ENCODE peak calls at places on chromosomes 1 and 21, in ten cellular contexts. L is suprapubic skin, H is colonic mucosa, Y is tibial nerve, J is body of pancreas, M is adipocyte, D is neuronal stem cell, X is heart right ventricle, N is trophoblast cell, R is GM23248. A is an unnamed sample.

GRCh38 chr1:98104285-98104684 is 183.5 kb upstream of the DPYD start:
- DNase-seq in L (no peak), H (no peak), Y (no peak), J (no peak), M (peak; percentile 69), D (no peak), X (no peak), N (no peak), R (peak; percentile 91), A (peak; percentile 48)

GRCh38 chr1:190126728-190127127 is 350.9 kb downstream of the BRINP3 start:
- DNase-seq in L (no peak), H (no peak), Y (no peak), J (no peak), M (no peak), D (no peak), X (no peak), N (no peak), R (no peak), A (no peak)

GRCh38 chr1:13779930-13780329 is 79.9 kb downstream of the PRDM2 start:
- DNase-seq in L (no peak), H (no peak), Y (no peak), J (no peak), M (no peak), D (no peak), X (no peak), N (no peak), R (peak; percentile 53), A (no peak)

GRCh38 chr1:31689394-31689793 is 14.4 kb downstream of the COL16A1 start:
- DNase-seq in L (no peak), H (no peak), Y (no peak), J (no peak), M (no peak), D (no peak), X (no peak), N (no peak), R (no peak), A (no peak)

GRCh38 chr1:2534775-2535387 is 4.8 kb upstream of the HES5 start:
- DNase-seq in L (no peak), H (peak; percentile 71), Y (no peak), J (no peak), M (peak; percentile 36), D (no peak), X (no peak), N (peak; percentile 83), R (peak; percentile 65), A (no peak)

GRCh38 chr1:18528616-18529015 is 47.9 kb downstream of the KLHDC7A start:
- DNase-seq in L (peak; percentile 9), H (no peak), Y (no peak), J (no peak), M (no peak), D (no peak), X (no peak), N (no peak), R (no peak), A (no peak)

GRCh38 chr1:6260433-6260934 is 414 bp downstream of the GPR153 start:
- DNase-seq in L (no peak), H (no peak), Y (no peak), J (no peak), M (peak; percentile 46), D (no peak), X (no peak), N (no peak), R (peak; percentile 51), A (peak; percentile 59)

GRCh38 chr1:205670611-205671430 is 9.5 kb downstream of the SLC45A3 start:
- DNase-seq in L (no peak), H (no peak), Y (no peak), J (no peak), M (no peak), D (peak; percentile 83), X (no peak), N (no peak), R (no peak), A (no peak)

GRCh38 chr21:28605138-28605537 is 387.5 kb downstream of the LTN1 start:
- DNase-seq in L (no peak), H (no peak), Y (no peak), J (no peak), M (no peak), D (no peak), X (no peak), N (no peak), R (no peak), A (no peak)

GRCh38 chr1:30928789-30929134 is 20.2 kb upstream of the SDC3 start:
- DNase-seq in L (no peak), H (no peak), Y (no peak), J (no peak), M (no peak), D (no peak), X (no peak), N (no peak), R (no peak), A (no peak)

GRCh38 chr1:44072204-44072603 is 40.9 kb upstream of the SLC6A9 start:
- DNase-seq in L (no peak), H (no peak), Y (no peak), J (peak; percentile 24), M (peak; percentile 60), D (no peak), X (no peak), N (peak; percentile 5), R (peak; percentile 96), A (peak; percentile 80)

GRCh38 chr1:38926091-38926490 is 15.5 kb downstream of the RHBDL2 start:
- DNase-seq in L (no peak), H (no peak), Y (no peak), J (no peak), M (no peak), D (no peak), X (no peak), N (no peak), R (no peak), A (no peak)

GRCh38 chr1:152855661-152856060 is 4.1 kb upstream of the LCE7A start:
- DNase-seq in L (no peak), H (no peak), Y (no peak), J (no peak), M (no peak), D (no peak), X (no peak), N (no peak), R (peak; percentile 37), A (no peak)

GRCh38 chr1:47644216-47644581 is 206.4 kb downstream of the FOXD2 start:
- DNase-seq in L (no peak), H (no peak), Y (no peak), J (no peak), M (peak; percentile 19), D (no peak), X (no peak), N (no peak), R (peak; percentile 30), A (no peak)

GRCh38 chr1:183417691-183418491 is at the start of gene NMNAT2:
- DNase-seq in L (no peak), H (no peak), Y (no peak), J (peak; percentile 18), M (peak; percentile 50), D (no peak), X (no peak), N (peak; percentile 47), R (peak; percentile 50), A (peak; percentile 46)

GRCh38 chr21:14554948-14555347 is 8.8 kb upstream of the SAMSN1 start:
- DNase-seq in L (no peak), H (no peak), Y (no peak), J (no peak), M (no peak), D (no peak), X (no peak), N (no peak), R (peak; percentile 6), A (no peak)

GRCh38 chr1:238501290-238501689 is 610.6 kb upstream of the ZP4 start:
- DNase-seq in L (no peak), H (no peak), Y (no peak), J (no peak), M (no peak), D (no peak), X (no peak), N (no peak), R (no peak), A (no peak)

GRCh38 chr1:2125375-2126211 is 69.0 kb downstream of the FAAP20 start:
- DNase-seq in L (peak; percentile 48), H (no peak), Y (no peak), J (no peak), M (no peak), D (no peak), X (no peak), N (no peak), R (no peak), A (no peak)

GRCh38 chr1:198352975-198353695 is 187.3 kb downstream of the ATP6V1G3 start:
- DNase-seq in L (no peak), H (no peak), Y (no peak), J (no peak), M (no peak), D (no peak), X (no peak), N (no peak), R (no peak), A (no peak)

GRCh38 chr1:93585059-93585966 is 96.3 kb downstream of the BCAR3 start:
- DNase-seq in L (peak; percentile 84), H (peak; percentile 98), Y (no peak), J (peak; percentile 99), M (no peak), D (no peak), X (peak; percentile 84), N (peak; percentile 91), R (peak; percentile 70), A (no peak)
- H3K4me3 ChIP-seq in L (no peak overlapping the region), H (peak overlapping the region; percentile 34), Y (no peak overlapping the region), J (no peak overlapping the region), M (peak overlapping the region; percentile 51), D (no peak overlapping the region), X (peak overlapping the region; percentile 6), N (no peak overlapping the region), R (no peak overlapping the region), A (no peak overlapping the region)

GRCh38 chr21:44959376-44960091 is 19.7 kb downstream of the SLX9 start:
- DNase-seq in L (no peak), H (no peak), Y (no peak), J (no peak), M (no peak), D (no peak), X (no peak), N (no peak), R (no peak), A (no peak)
- H3K36me3 ChIP-seq in L (peaks cover 40% of the 10 kb centered on the region), H (no peaks in the 10 kb centered on the region), Y (peaks cover 16% of the 10 kb centered on the region), J (no peaks in the 10 kb centered on the region), M (peaks cover 18% of the 10 kb centered on the region), D (peaks cover 64% of the 10 kb centered on the region), X (peaks cover 6% of the 10 kb centered on the region), N (peaks cover 15% of the 10 kb centered on the region), R (peaks cover 3% of the 10 kb centered on the region), A (peaks cover 87% of the 10 kb centered on the region)

GRCh38 chr1:3956527-3957170 is 56.6 kb upstream of the C1orf174 start:
- DNase-seq in L (no peak), H (no peak), Y (no peak), J (no peak), M (no peak), D (no peak), X (no peak), N (no peak), R (no peak), A (no peak)
- H3K9me3 ChIP-seq in L (no peaks in the 10 kb centered on the region), H (no peaks in the 10 kb centered on the region), Y (no peaks in the 10 kb centered on the region), J (no peaks in the 10 kb centered on the region), M (no peaks in the 10 kb centered on the region), D (no peaks in the 10 kb centered on the region), X (no peaks in the 10 kb centered on the region), N (peaks cover 2% of the 10 kb centered on the region), R (no peaks in the 10 kb centered on the region), A (no peaks in the 10 kb centered on the region)

DNA sequence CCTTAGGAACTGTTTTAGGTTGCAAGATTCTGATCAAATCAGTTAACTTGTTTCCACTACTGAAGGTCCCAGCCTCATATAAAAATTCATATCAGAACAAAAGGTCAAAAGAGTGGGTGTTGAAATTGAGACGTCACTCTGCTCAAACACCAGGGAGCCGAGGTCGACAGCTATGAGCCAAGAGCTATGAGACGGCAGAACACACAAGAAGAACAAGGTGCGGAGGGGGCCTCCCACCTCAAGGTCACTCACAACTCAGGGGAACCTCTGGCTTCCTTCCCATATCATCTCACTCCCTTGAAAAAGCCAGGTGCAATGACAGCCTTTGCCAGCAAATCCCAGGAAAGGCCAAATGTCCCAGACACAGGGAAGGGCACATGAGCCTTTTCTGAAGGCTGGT is 749 bp downstream of the SEC16B start:
- DNase-seq in L (no peak), H (no peak), Y (no peak), J (peak; percentile 91), M (no peak), D (no peak), X (no peak), N (no peak), R (no peak), A (no peak)
- H3K4me3 ChIP-seq in L (no peak overlapping the region), H (no peak overlapping the region), Y (no peak overlapping the region), J (no peak overlapping the region), M (no peak overlapping the region), D (no peak overlapping the region), X (no peak overlapping the region), N (no peak overlapping the region), R (no peak overlapping the region), A (no peak overlapping the region)

A was measured in A673.